ENCODE peak calls at places on chromosomes 7 and 10, in eight cellular contexts. F is cardiac fibroblast, V is Caki2, N is transverse colon, C is iris pigment epithelial cell, P is PC-9, T is substantia nigra, Z is brain microvascular endothelial cell. I is an unnamed sample.

GRCh38 chr7:100668069-100668449 is 5.5 kb upstream of the GNB2 start:
- DNase-seq in F (no peak), V (no peak), N (no peak), C (no peak), P (no peak), T (no peak), Z (no peak), I (no peak)

GRCh38 chr10:63286340-63286739 is 153.2 kb downstream of the NRBF2 start:
- DNase-seq in F (peak; percentile 18), V (peak; percentile 56), N (no peak), C (peak; percentile 37), P (no peak), T (no peak), Z (no peak), I (no peak)

GRCh38 chr10:35992107-35992506 is 350.0 kb upstream of the FZD8 start:
- DNase-seq in F (no peak), V (peak; percentile 35), N (no peak), C (no peak), P (no peak), T (no peak), Z (no peak), I (no peak)

GRCh38 chr7:102220929-102221850 is 65.5 kb upstream of the SH2B2 start:
- DNase-seq in F (peak; percentile 76), V (no peak), N (no peak), C (peak; percentile 78), P (no peak), T (no peak), Z (peak; percentile 77), I (no peak)

GRCh38 chr10:71965623-71966022 is 1.4 kb downstream of the CHST3 start:
- DNase-seq in F (no peak), V (no peak), N (no peak), C (no peak), P (no peak), T (no peak), Z (no peak), I (no peak)

GRCh38 chr7:137789215-137789899 is 57.4 kb downstream of the DGKI start:
- DNase-seq in F (no peak), V (no peak), N (no peak), C (no peak), P (no peak), T (no peak), Z (no peak), I (no peak)

GRCh38 chr7:1240917-1241509 is 8.3 kb downstream of the UNCX start:
- DNase-seq in F (no peak), V (no peak), N (no peak), C (no peak), P (no peak), T (no peak), Z (no peak), I (no peak)

GRCh38 chr7:13794581-13794980 is 194.9 kb downstream of the ETV1 start:
- DNase-seq in F (no peak), V (no peak), N (no peak), C (no peak), P (no peak), T (no peak), Z (no peak), I (no peak)

GRCh38 chr10:100642295-100642994 is 102.9 kb upstream of the PAX2 start:
- DNase-seq in F (no peak), V (no peak), N (no peak), C (no peak), P (no peak), T (no peak), Z (no peak), I (no peak)

GRCh38 chr10:13686331-13686752 is 99.6 kb downstream of the PRPF18 start:
- DNase-seq in F (peak; percentile 78), V (no peak), N (no peak), C (no peak), P (no peak), T (no peak), Z (no peak), I (no peak)

GRCh38 chr7:112994666-112995065 is 92.0 kb downstream of the GPR85 start:
- DNase-seq in F (peak; percentile 93), V (no peak), N (no peak), C (peak; percentile 23), P (no peak), T (no peak), Z (peak; percentile 77), I (no peak)

GRCh38 chr10:135601-136464 is 578 bp downstream of the ZMYND11 start:
- DNase-seq in F (peak; percentile 60), V (peak; percentile 65), N (peak; percentile 76), C (peak; percentile 71), P (no peak), T (peak; percentile 18), Z (peak; percentile 51), I (peak; percentile 44)

GRCh38 chr10:75108684-75109458 is 2.6 kb upstream of the SAMD8 start:
- DNase-seq in F (peak; percentile 20), V (peak; percentile 75), N (peak; percentile 26), C (no peak), P (no peak), T (no peak), Z (no peak), I (no peak)

GRCh38 chr10:120789292-120789691 is 61.9 kb upstream of the WDR11 start:
- DNase-seq in F (no peak), V (no peak), N (no peak), C (no peak), P (no peak), T (no peak), Z (no peak), I (no peak)

GRCh38 chr7:153193144-153193595 is 433.6 kb downstream of the ACTR3B start:
- DNase-seq in F (peak; percentile 0), V (no peak), N (peak; percentile 9), C (no peak), P (no peak), T (peak; percentile 9), Z (no peak), I (no peak)

GRCh38 chr10:31383810-31384588 is 65.0 kb downstream of the ZEB1 start:
- DNase-seq in F (no peak), V (no peak), N (no peak), C (no peak), P (no peak), T (no peak), Z (no peak), I (no peak)

I was measured in effector CD8-positive, alpha-beta T cell.